ENCODE peak calls at places on chromosomes 11 and 22, in nine cellular contexts. One of them, this sample, is unnamed.

GRCh38 chr11:131917634-131918384 is 547.4 kb downstream of the NTM start:
- DNase-seq in SJSA1: no peak
- DNase-seq in tibial nerve: no peak
- DNase-seq in dorsolateral prefrontal cortex: no peak
- DNase-seq in psoas muscle: no peak
- DNase-seq in lower lobe of right lung: no peak
- DNase-seq in mammary epithelial cell: no peak
- DNase-seq in naive thymus-derived CD4-positive, alpha-beta T cell: no peak
- DNase-seq in neural progenitor cell: no peak
- DNase-seq in this sample: no peak

GRCh38 chr22:30843245-30843644 is 125.3 kb downstream of the MORC2 start:
- DNase-seq in naive thymus-derived CD4-positive, alpha-beta T cell: no peak
- DNase-seq in lower lobe of right lung: no peak
- DNase-seq in neural progenitor cell: no peak
- DNase-seq in psoas muscle: no peak
- DNase-seq in tibial nerve: no peak
- DNase-seq in mammary epithelial cell: no peak
- DNase-seq in dorsolateral prefrontal cortex: no peak
- DNase-seq in SJSA1: no peak
- DNase-seq in this sample: no peak

GRCh38 chr11:68457898-68458249 is 2.7 kb upstream of the PPP6R3 start:
- DNase-seq in neural progenitor cell: no peak
- DNase-seq in naive thymus-derived CD4-positive, alpha-beta T cell: no peak
- DNase-seq in lower lobe of right lung: peak
- DNase-seq in tibial nerve: no peak
- DNase-seq in SJSA1: no peak
- DNase-seq in psoas muscle: no peak
- DNase-seq in dorsolateral prefrontal cortex: no peak
- DNase-seq in mammary epithelial cell: no peak
- DNase-seq in this sample: no peak

GRCh38 chr11:59510917-59511589 is at the start of gene OR4D9:
- DNase-seq in SJSA1: peak
- DNase-seq in dorsolateral prefrontal cortex: no peak
- DNase-seq in lower lobe of right lung: no peak
- DNase-seq in naive thymus-derived CD4-positive, alpha-beta T cell: peak
- DNase-seq in mammary epithelial cell: no peak
- DNase-seq in neural progenitor cell: no peak
- DNase-seq in tibial nerve: no peak
- DNase-seq in psoas muscle: no peak
- DNase-seq in this sample: no peak

GRCh38 chr11:94928146-94928995 is 45.0 kb downstream of the CWC15 start:
- DNase-seq in tibial nerve: no peak
- DNase-seq in SJSA1: no peak
- DNase-seq in psoas muscle: no peak
- DNase-seq in dorsolateral prefrontal cortex: no peak
- DNase-seq in naive thymus-derived CD4-positive, alpha-beta T cell: no peak
- DNase-seq in mammary epithelial cell: no peak
- DNase-seq in lower lobe of right lung: no peak
- DNase-seq in neural progenitor cell: no peak
- DNase-seq in this sample: no peak

GRCh38 chr11:22875869-22876473 is 15.7 kb upstream of the CCDC179 start:
- DNase-seq in mammary epithelial cell: peak
- DNase-seq in dorsolateral prefrontal cortex: no peak
- DNase-seq in psoas muscle: no peak
- DNase-seq in SJSA1: peak
- DNase-seq in lower lobe of right lung: no peak
- DNase-seq in tibial nerve: peak
- DNase-seq in naive thymus-derived CD4-positive, alpha-beta T cell: peak
- DNase-seq in neural progenitor cell: peak
- DNase-seq in this sample: peak

GRCh38 chr11:85575388-85575787 is 51.8 kb downstream of the DLG2 start:
- DNase-seq in tibial nerve: no peak
- DNase-seq in mammary epithelial cell: no peak
- DNase-seq in SJSA1: no peak
- DNase-seq in neural progenitor cell: no peak
- DNase-seq in naive thymus-derived CD4-positive, alpha-beta T cell: no peak
- DNase-seq in dorsolateral prefrontal cortex: no peak
- DNase-seq in psoas muscle: no peak
- DNase-seq in lower lobe of right lung: no peak
- DNase-seq in this sample: no peak

GRCh38 chr11:83441596-83441995 is 155.4 kb upstream of the CCDC90B start:
- DNase-seq in dorsolateral prefrontal cortex: no peak
- DNase-seq in neural progenitor cell: no peak
- DNase-seq in tibial nerve: no peak
- DNase-seq in mammary epithelial cell: no peak
- DNase-seq in SJSA1: no peak
- DNase-seq in lower lobe of right lung: no peak
- DNase-seq in psoas muscle: no peak
- DNase-seq in naive thymus-derived CD4-positive, alpha-beta T cell: no peak
- DNase-seq in this sample: no peak

GRCh38 chr11:121138259-121138658 is 37.2 kb downstream of the TECTA start:
- DNase-seq in psoas muscle: no peak
- DNase-seq in dorsolateral prefrontal cortex: no peak
- DNase-seq in neural progenitor cell: no peak
- DNase-seq in mammary epithelial cell: no peak
- DNase-seq in lower lobe of right lung: no peak
- DNase-seq in tibial nerve: no peak
- DNase-seq in naive thymus-derived CD4-positive, alpha-beta T cell: no peak
- DNase-seq in SJSA1: no peak
- DNase-seq in this sample: no peak

GRCh38 chr11:9525116-9525515 is 48.4 kb upstream of the WEE1 start:
- DNase-seq in naive thymus-derived CD4-positive, alpha-beta T cell: no peak
- DNase-seq in psoas muscle: no peak
- DNase-seq in mammary epithelial cell: no peak
- DNase-seq in dorsolateral prefrontal cortex: no peak
- DNase-seq in neural progenitor cell: no peak
- DNase-seq in SJSA1: no peak
- DNase-seq in lower lobe of right lung: no peak
- DNase-seq in tibial nerve: no peak
- DNase-seq in this sample: no peak

GRCh38 chr11:109490953-109491733 is 69.2 kb downstream of the C11orf87 start:
- DNase-seq in psoas muscle: no peak
- DNase-seq in lower lobe of right lung: no peak
- DNase-seq in neural progenitor cell: no peak
- DNase-seq in tibial nerve: no peak
- DNase-seq in dorsolateral prefrontal cortex: no peak
- DNase-seq in mammary epithelial cell: no peak
- DNase-seq in SJSA1: peak
- DNase-seq in naive thymus-derived CD4-positive, alpha-beta T cell: no peak
- DNase-seq in this sample: no peak

GRCh38 chr22:30392661-30393321 is 4.0 kb upstream of the SEC14L2 start:
- DNase-seq in mammary epithelial cell: no peak
- DNase-seq in lower lobe of right lung: no peak
- DNase-seq in dorsolateral prefrontal cortex: no peak
- DNase-seq in naive thymus-derived CD4-positive, alpha-beta T cell: no peak
- DNase-seq in psoas muscle: no peak
- DNase-seq in SJSA1: no peak
- DNase-seq in neural progenitor cell: peak
- DNase-seq in tibial nerve: no peak
- DNase-seq in this sample: no peak

GRCh38 chr22:44195189-44195871 is 14.6 kb downstream of the PARVG start:
- DNase-seq in dorsolateral prefrontal cortex: no peak
- DNase-seq in SJSA1: no peak
- DNase-seq in lower lobe of right lung: no peak
- DNase-seq in tibial nerve: no peak
- DNase-seq in neural progenitor cell: no peak
- DNase-seq in psoas muscle: no peak
- DNase-seq in naive thymus-derived CD4-positive, alpha-beta T cell: no peak
- DNase-seq in mammary epithelial cell: no peak
- DNase-seq in this sample: no peak

GRCh38 chr11:36292311-36292722 is 3.1 kb upstream of the COMMD9 start:
- DNase-seq in naive thymus-derived CD4-positive, alpha-beta T cell: no peak
- DNase-seq in tibial nerve: no peak
- DNase-seq in dorsolateral prefrontal cortex: no peak
- DNase-seq in neural progenitor cell: peak
- DNase-seq in SJSA1: peak
- DNase-seq in lower lobe of right lung: no peak
- DNase-seq in psoas muscle: no peak
- DNase-seq in mammary epithelial cell: peak
- DNase-seq in this sample: no peak

DNA sequence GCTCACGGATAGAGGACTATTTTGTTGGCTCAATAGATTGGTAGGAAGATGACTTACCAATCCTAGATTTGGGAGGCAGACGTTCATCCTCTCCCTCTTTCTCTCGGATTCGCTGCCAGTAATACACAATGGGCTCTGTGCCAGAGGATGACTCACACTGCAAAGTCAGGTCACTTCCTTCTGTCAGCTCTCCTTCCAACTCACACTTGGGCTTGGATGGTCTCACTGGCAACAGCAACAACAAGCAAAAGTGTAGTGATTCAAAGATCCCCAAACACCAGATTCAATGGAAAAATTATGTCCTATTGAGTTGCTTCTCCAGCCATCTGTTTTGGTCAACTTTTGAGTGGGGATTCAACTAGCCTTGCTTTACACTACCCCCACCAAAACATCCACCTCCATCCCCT is 21.7 kb upstream of the HSPA8 start:
- DNase-seq in lower lobe of right lung: no peak
- DNase-seq in mammary epithelial cell: peak
- DNase-seq in neural progenitor cell: no peak
- DNase-seq in tibial nerve: peak
- DNase-seq in SJSA1: peak
- DNase-seq in psoas muscle: peak
- DNase-seq in naive thymus-derived CD4-positive, alpha-beta T cell: no peak
- DNase-seq in dorsolateral prefrontal cortex: no peak
- DNase-seq in this sample: peak
- H3K27ac ChIP-seq in lower lobe of right lung: peak
- H3K27ac ChIP-seq in mammary epithelial cell: peak
- H3K27ac ChIP-seq in neural progenitor cell: no peak
- H3K27ac ChIP-seq in tibial nerve: peak
- H3K27ac ChIP-seq in SJSA1: peak
- H3K27ac ChIP-seq in psoas muscle: peak
- H3K27ac ChIP-seq in naive thymus-derived CD4-positive, alpha-beta T cell: no peak
- H3K27ac ChIP-seq in dorsolateral prefrontal cortex: no peak
- H3K27ac ChIP-seq in this sample: peak

DNA sequence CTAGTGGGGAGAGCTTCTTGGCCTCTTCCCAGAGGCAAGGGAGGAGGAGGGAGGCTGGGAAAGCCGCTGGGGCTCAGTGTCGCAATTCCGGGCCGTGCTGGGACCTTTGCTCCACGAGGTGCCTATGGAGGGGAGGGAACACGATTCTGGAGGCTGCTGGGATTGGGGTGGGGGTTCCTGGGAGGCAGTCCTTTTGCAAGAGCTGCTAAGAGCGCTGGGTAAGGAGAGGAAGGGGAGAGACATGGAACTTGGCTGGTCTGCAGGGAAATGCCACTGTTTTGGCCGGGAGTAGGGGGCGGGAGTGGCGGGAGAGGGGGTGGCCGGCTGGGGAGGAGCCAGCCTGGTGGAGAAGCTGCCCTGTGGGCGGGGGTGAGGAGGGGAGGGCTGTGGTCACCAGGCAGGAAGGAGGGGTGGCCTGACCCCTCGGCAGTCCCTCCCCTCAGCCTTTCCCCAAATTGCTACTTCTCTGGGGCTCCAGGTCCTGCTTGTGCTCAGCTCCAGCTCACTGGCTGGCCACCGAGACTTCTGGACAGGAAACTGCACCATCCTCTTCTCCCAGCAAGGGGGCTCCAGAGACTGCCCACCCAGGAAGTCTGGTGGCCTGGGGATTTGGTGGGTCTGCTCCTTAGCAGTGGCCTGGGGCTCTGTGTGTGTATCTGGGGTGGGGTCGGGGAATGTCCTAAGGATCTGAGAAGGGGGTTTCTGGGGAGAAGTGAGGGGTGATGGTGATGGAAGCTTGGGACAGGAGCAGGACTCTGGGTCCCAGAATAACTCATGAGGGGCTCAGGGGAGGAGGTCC is at the start of gene NR1H3:
- DNase-seq in mammary epithelial cell: peak
- DNase-seq in naive thymus-derived CD4-positive, alpha-beta T cell: no peak
- DNase-seq in lower lobe of right lung: peak
- DNase-seq in psoas muscle: peak
- DNase-seq in neural progenitor cell: peak
- DNase-seq in SJSA1: no peak
- DNase-seq in dorsolateral prefrontal cortex: no peak
- DNase-seq in tibial nerve: peak
- DNase-seq in this sample: peak
- H3K4me3 ChIP-seq in mammary epithelial cell: no peak
- H3K4me3 ChIP-seq in naive thymus-derived CD4-positive, alpha-beta T cell: no peak
- H3K4me3 ChIP-seq in lower lobe of right lung: peak
- H3K4me3 ChIP-seq in psoas muscle: peak
- H3K4me3 ChIP-seq in neural progenitor cell: peak
- H3K4me3 ChIP-seq in SJSA1: no peak
- H3K4me3 ChIP-seq in dorsolateral prefrontal cortex: peak
- H3K4me3 ChIP-seq in tibial nerve: peak
- H3K4me3 ChIP-seq in this sample: peak

GRCh38 chr11:123454060-123454651 is 24.1 kb downstream of the GRAMD1B start:
- DNase-seq in neural progenitor cell: no peak
- DNase-seq in tibial nerve: no peak
- DNase-seq in lower lobe of right lung: no peak
- DNase-seq in naive thymus-derived CD4-positive, alpha-beta T cell: no peak
- DNase-seq in dorsolateral prefrontal cortex: no peak
- DNase-seq in SJSA1: no peak
- DNase-seq in mammary epithelial cell: peak
- DNase-seq in psoas muscle: no peak
- DNase-seq in this sample: no peak
- H3K27ac ChIP-seq in neural progenitor cell: no peak
- H3K27ac ChIP-seq in tibial nerve: peak
- H3K27ac ChIP-seq in lower lobe of right lung: no peak
- H3K27ac ChIP-seq in naive thymus-derived CD4-positive, alpha-beta T cell: no peak
- H3K27ac ChIP-seq in dorsolateral prefrontal cortex: no peak
- H3K27ac ChIP-seq in SJSA1: no peak
- H3K27ac ChIP-seq in mammary epithelial cell: no peak
- H3K27ac ChIP-seq in psoas muscle: no peak
- H3K27ac ChIP-seq in this sample: peak

DNA sequence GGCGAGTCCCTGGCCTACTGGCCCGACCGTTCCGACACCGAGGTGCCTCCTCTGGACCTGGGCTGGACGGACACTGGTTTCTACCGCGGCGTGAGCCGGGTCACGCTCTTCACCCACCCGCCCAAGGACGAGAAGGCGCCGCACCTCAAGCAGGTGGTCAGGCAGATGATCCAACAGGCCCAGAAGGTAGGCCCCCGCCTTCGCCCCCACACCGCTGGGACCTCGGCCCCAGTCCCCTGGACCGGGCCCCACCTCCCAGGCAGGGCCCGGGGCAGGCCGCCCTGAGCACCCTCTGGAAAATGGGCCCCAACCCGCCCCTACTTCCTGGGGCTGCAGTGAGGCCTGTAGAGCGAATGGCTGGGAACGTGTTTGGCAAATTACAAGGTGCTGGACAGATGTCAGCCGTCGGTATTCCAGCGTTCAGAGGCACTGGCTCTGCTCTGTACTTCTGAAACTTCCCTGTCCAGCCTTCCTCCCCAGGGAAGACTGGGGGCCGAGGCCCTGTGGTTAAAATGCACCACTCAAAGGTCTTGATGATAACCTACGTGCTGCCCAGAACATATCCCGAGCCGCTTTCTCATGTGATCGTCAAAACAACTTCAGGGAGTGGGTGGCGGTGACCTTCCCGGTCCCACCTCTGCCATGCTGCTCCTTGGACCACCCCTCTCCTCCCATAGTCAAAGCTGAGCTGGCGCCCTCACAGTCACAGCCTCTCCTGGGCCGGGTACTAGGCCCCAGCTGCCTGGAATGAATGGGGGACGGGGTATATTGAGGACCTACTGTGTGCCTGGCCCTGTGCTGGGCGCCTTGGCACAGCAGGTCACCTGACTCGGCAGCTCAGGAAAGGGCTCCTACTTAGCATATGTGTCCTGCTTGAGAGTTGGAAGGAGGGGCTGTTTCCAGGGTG is 845 bp downstream of the FAM83F start:
- DNase-seq in neural progenitor cell: no peak
- DNase-seq in naive thymus-derived CD4-positive, alpha-beta T cell: no peak
- DNase-seq in psoas muscle: no peak
- DNase-seq in tibial nerve: no peak
- DNase-seq in mammary epithelial cell: peak
- DNase-seq in dorsolateral prefrontal cortex: no peak
- DNase-seq in SJSA1: no peak
- DNase-seq in lower lobe of right lung: no peak
- DNase-seq in this sample: no peak
- H3K4me3 ChIP-seq in neural progenitor cell: peak
- H3K4me3 ChIP-seq in naive thymus-derived CD4-positive, alpha-beta T cell: no peak
- H3K4me3 ChIP-seq in psoas muscle: peak
- H3K4me3 ChIP-seq in tibial nerve: peak
- H3K4me3 ChIP-seq in mammary epithelial cell: peak
- H3K4me3 ChIP-seq in dorsolateral prefrontal cortex: no peak
- H3K4me3 ChIP-seq in SJSA1: no peak
- H3K4me3 ChIP-seq in lower lobe of right lung: peak
- H3K4me3 ChIP-seq in this sample: peak